ENCODE peak calls at places on chromosomes 5 and 9, in six cellular contexts. One of them, this sample, is unnamed.

GRCh38 chr5:54873696-54874095 is 111.7 kb downstream of the ESM1 start:
- DNase-seq in AG10803: peak
- DNase-seq in hepatic stellate cell: no peak
- DNase-seq in Ammon's horn: no peak
- DNase-seq in cardiac septum: no peak
- DNase-seq in activated effector memory CD4-positive, alpha-beta T cell treated with anti-CD3 and anti-CD28 coated beads, Interleukin-2, amount 50 U/mL, for 16 hours: no peak
- DNase-seq in this sample: no peak

GRCh38 chr9:98332405-98332831 is 77.0 kb upstream of the TBC1D2 start:
- DNase-seq in AG10803: no peak
- DNase-seq in hepatic stellate cell: no peak
- DNase-seq in Ammon's horn: no peak
- DNase-seq in cardiac septum: no peak
- DNase-seq in activated effector memory CD4-positive, alpha-beta T cell treated with anti-CD3 and anti-CD28 coated beads, Interleukin-2, amount 50 U/mL, for 16 hours: no peak
- DNase-seq in this sample: no peak

GRCh38 chr5:169577966-169578365 is 5.6 kb upstream of the SPDL1 start:
- DNase-seq in AG10803: peak
- DNase-seq in hepatic stellate cell: no peak
- DNase-seq in Ammon's horn: no peak
- DNase-seq in cardiac septum: no peak
- DNase-seq in activated effector memory CD4-positive, alpha-beta T cell treated with anti-CD3 and anti-CD28 coated beads, Interleukin-2, amount 50 U/mL, for 16 hours: no peak
- DNase-seq in this sample: no peak

GRCh38 chr5:84383296-84383815 is 1.3 kb downstream of the EDIL3 start:
- DNase-seq in AG10803: no peak
- DNase-seq in hepatic stellate cell: no peak
- DNase-seq in Ammon's horn: peak
- DNase-seq in cardiac septum: no peak
- DNase-seq in activated effector memory CD4-positive, alpha-beta T cell treated with anti-CD3 and anti-CD28 coated beads, Interleukin-2, amount 50 U/mL, for 16 hours: no peak
- DNase-seq in this sample: no peak

GRCh38 chr9:94082956-94083355 is 1.3 kb upstream of the PTPDC1 start:
- DNase-seq in AG10803: no peak
- DNase-seq in hepatic stellate cell: no peak
- DNase-seq in Ammon's horn: peak
- DNase-seq in cardiac septum: no peak
- DNase-seq in activated effector memory CD4-positive, alpha-beta T cell treated with anti-CD3 and anti-CD28 coated beads, Interleukin-2, amount 50 U/mL, for 16 hours: no peak
- DNase-seq in this sample: no peak

GRCh38 chr9:121811751-121812150 is 160.3 kb downstream of the DAB2IP start:
- DNase-seq in AG10803: no peak
- DNase-seq in hepatic stellate cell: no peak
- DNase-seq in Ammon's horn: no peak
- DNase-seq in cardiac septum: no peak
- DNase-seq in activated effector memory CD4-positive, alpha-beta T cell treated with anti-CD3 and anti-CD28 coated beads, Interleukin-2, amount 50 U/mL, for 16 hours: no peak
- DNase-seq in this sample: no peak

GRCh38 chr9:136858844-136859757 is 7.0 kb downstream of the MAMDC4 start:
- DNase-seq in AG10803: peak
- DNase-seq in hepatic stellate cell: no peak
- DNase-seq in Ammon's horn: peak
- DNase-seq in cardiac septum: no peak
- DNase-seq in activated effector memory CD4-positive, alpha-beta T cell treated with anti-CD3 and anti-CD28 coated beads, Interleukin-2, amount 50 U/mL, for 16 hours: no peak
- DNase-seq in this sample: peak

GRCh38 chr5:145937432-145938250 is 1.3 kb downstream of the SH3RF2 start:
- DNase-seq in AG10803: no peak
- DNase-seq in hepatic stellate cell: no peak
- DNase-seq in Ammon's horn: no peak
- DNase-seq in cardiac septum: no peak
- DNase-seq in activated effector memory CD4-positive, alpha-beta T cell treated with anti-CD3 and anti-CD28 coated beads, Interleukin-2, amount 50 U/mL, for 16 hours: no peak
- DNase-seq in this sample: peak

GRCh38 chr9:114803459-114803858 is 2.4 kb downstream of the TNFSF15 start:
- DNase-seq in AG10803: no peak
- DNase-seq in hepatic stellate cell: no peak
- DNase-seq in Ammon's horn: no peak
- DNase-seq in cardiac septum: no peak
- DNase-seq in activated effector memory CD4-positive, alpha-beta T cell treated with anti-CD3 and anti-CD28 coated beads, Interleukin-2, amount 50 U/mL, for 16 hours: no peak
- DNase-seq in this sample: no peak

GRCh38 chr5:164007062-164007461 is 501.6 kb downstream of the MAT2B start:
- DNase-seq in AG10803: no peak
- DNase-seq in hepatic stellate cell: no peak
- DNase-seq in Ammon's horn: no peak
- DNase-seq in cardiac septum: no peak
- DNase-seq in activated effector memory CD4-positive, alpha-beta T cell treated with anti-CD3 and anti-CD28 coated beads, Interleukin-2, amount 50 U/mL, for 16 hours: no peak
- DNase-seq in this sample: no peak

GRCh38 chr9:127165096-127165495 is 42.7 kb upstream of the ANGPTL2 start:
- DNase-seq in AG10803: no peak
- DNase-seq in hepatic stellate cell: no peak
- DNase-seq in Ammon's horn: no peak
- DNase-seq in cardiac septum: no peak
- DNase-seq in activated effector memory CD4-positive, alpha-beta T cell treated with anti-CD3 and anti-CD28 coated beads, Interleukin-2, amount 50 U/mL, for 16 hours: peak
- DNase-seq in this sample: no peak

GRCh38 chr5:105503950-105504349 is 1941.4 kb upstream of the NUDT12 start:
- DNase-seq in AG10803: no peak
- DNase-seq in hepatic stellate cell: peak
- DNase-seq in Ammon's horn: no peak
- DNase-seq in cardiac septum: no peak
- DNase-seq in activated effector memory CD4-positive, alpha-beta T cell treated with anti-CD3 and anti-CD28 coated beads, Interleukin-2, amount 50 U/mL, for 16 hours: no peak
- DNase-seq in this sample: no peak

GRCh38 chr5:179162351-179163235 is 102.4 kb downstream of the ZNF354C start:
- DNase-seq in AG10803: no peak
- DNase-seq in hepatic stellate cell: no peak
- DNase-seq in Ammon's horn: no peak
- DNase-seq in cardiac septum: peak
- DNase-seq in activated effector memory CD4-positive, alpha-beta T cell treated with anti-CD3 and anti-CD28 coated beads, Interleukin-2, amount 50 U/mL, for 16 hours: peak
- DNase-seq in this sample: no peak

GRCh38 chr9:89360465-89360864 is 42.2 kb downstream of the SECISBP2 start:
- DNase-seq in AG10803: no peak
- DNase-seq in hepatic stellate cell: no peak
- DNase-seq in Ammon's horn: peak
- DNase-seq in cardiac septum: no peak
- DNase-seq in activated effector memory CD4-positive, alpha-beta T cell treated with anti-CD3 and anti-CD28 coated beads, Interleukin-2, amount 50 U/mL, for 16 hours: no peak
- DNase-seq in this sample: no peak

GRCh38 chr5:61320860-61321259 is 11.2 kb upstream of the ZSWIM6 start:
- DNase-seq in AG10803: no peak
- DNase-seq in hepatic stellate cell: no peak
- DNase-seq in Ammon's horn: no peak
- DNase-seq in cardiac septum: no peak
- DNase-seq in activated effector memory CD4-positive, alpha-beta T cell treated with anti-CD3 and anti-CD28 coated beads, Interleukin-2, amount 50 U/mL, for 16 hours: no peak
- DNase-seq in this sample: no peak

GRCh38 chr5:63263409-63263808 is 684.8 kb downstream of the LRRC70 start:
- DNase-seq in AG10803: peak
- DNase-seq in hepatic stellate cell: no peak
- DNase-seq in Ammon's horn: no peak
- DNase-seq in cardiac septum: no peak
- DNase-seq in activated effector memory CD4-positive, alpha-beta T cell treated with anti-CD3 and anti-CD28 coated beads, Interleukin-2, amount 50 U/mL, for 16 hours: no peak
- DNase-seq in this sample: no peak

This sample was measured in right lobe of liver.